ENCODE peak calls at places on chromosome 14, in ten cellular contexts. U, G, N, T, V, O, H, A, S and W are unnamed samples.

GRCh38 chr14:68232643-68233055 is 413.1 kb downstream of the RAD51B start:
- DNase-seq in G (peak), H (no peak), V (no peak), S (peak), N (peak), A (no peak), T (peak), O (no peak), U (no peak), W (peak)

GRCh38 chr14:52090936-52091335 is 22.1 kb upstream of the NID2 start:
- DNase-seq in G (no peak), A (no peak), V (no peak), T (no peak), O (no peak), H (no peak), N (no peak), U (no peak), S (no peak), W (no peak)

GRCh38 chr14:91575469-91576208 is 65.5 kb upstream of the PPP4R3A start:
- DNase-seq in S (no peak), H (no peak), A (no peak), T (no peak), N (no peak), O (no peak), V (no peak), U (no peak), G (no peak), W (no peak)

GRCh38 chr14:69093551-69094421 is 59.1 kb downstream of the DCAF5 start:
- DNase-seq in V (no peak), N (peak), S (peak), U (no peak), A (no peak), H (no peak), T (peak), O (no peak), G (no peak), W (peak)

GRCh38 chr14:96940009-96940408 is 142.8 kb downstream of the VRK1 start:
- DNase-seq in U (no peak), A (no peak), S (no peak), V (no peak), O (no peak), N (no peak), T (no peak), G (no peak), H (no peak), W (no peak)

GRCh38 chr14:23660290-23661226 is 24.4 kb downstream of the DHRS2 start:
- DNase-seq in S (no peak), V (no peak), U (no peak), A (no peak), O (no peak), G (no peak), N (no peak), H (no peak), T (no peak), W (no peak)

GRCh38 chr14:52852810-52853521 is 61.6 kb upstream of the GNPNAT1 start:
- DNase-seq in O (no peak), V (no peak), G (no peak), T (no peak), U (no peak), S (no peak), H (no peak), A (no peak), N (no peak), W (no peak)

GRCh38 chr14:91273885-91274273 is 29.4 kb upstream of the GPR68 start:
- DNase-seq in O (no peak), U (no peak), V (no peak), S (no peak), G (no peak), H (no peak), T (no peak), N (no peak), A (no peak), W (no peak)

GRCh38 chr14:43539210-43539609 is 967.9 kb downstream of the FSCB start:
- DNase-seq in T (peak), G (peak), O (no peak), S (no peak), H (no peak), V (no peak), A (no peak), U (no peak), N (peak), W (no peak)

GRCh38 chr14:29548948-29549370 is 378.7 kb downstream of the PRKD1 start:
- DNase-seq in U (no peak), S (peak), V (no peak), O (no peak), T (peak), N (peak), H (peak), G (no peak), A (no peak), W (peak)

GRCh38 chr14:96895658-96896271 is 98.6 kb downstream of the VRK1 start:
- DNase-seq in O (no peak), H (no peak), N (no peak), T (no peak), S (no peak), V (no peak), U (no peak), A (no peak), G (no peak), W (no peak)

GRCh38 chr14:90201344-90201743 is 55.0 kb upstream of the PSMC1 start:
- DNase-seq in U (no peak), G (no peak), S (no peak), H (no peak), V (no peak), T (no peak), O (no peak), N (no peak), A (no peak), W (no peak)

GRCh38 chr14:58824106-58824505 is 186.3 kb downstream of the DACT1 start:
- DNase-seq in H (no peak), G (no peak), V (no peak), N (no peak), U (no peak), T (no peak), A (no peak), S (peak), O (no peak), W (no peak)

GRCh38 chr14:77988966-77989365 is 181.2 kb upstream of the NRXN3 start:
- DNase-seq in N (peak), A (no peak), H (no peak), O (peak), S (peak), U (no peak), T (peak), V (peak), G (no peak), W (peak)

GRCh38 chr14:58738189-58738836 is 100.6 kb downstream of the DACT1 start:
- DNase-seq in U (no peak), H (no peak), T (peak), O (no peak), G (no peak), S (peak), V (no peak), A (no peak), N (peak), W (peak)

GRCh38 chr14:37697489-37698121 is 102.2 kb downstream of the TTC6 start:
- DNase-seq in T (peak), S (peak), A (no peak), N (peak), H (no peak), G (no peak), V (no peak), O (no peak), U (no peak), W (peak)

GRCh38 chr14:87975636-87976035 is 17.3 kb downstream of the GALC start:
- DNase-seq in G (no peak), S (no peak), A (no peak), H (no peak), N (no peak), V (no peak), T (peak), O (no peak), U (no peak), W (no peak)

GRCh38 chr14:92724516-92725340 is 23.7 kb downstream of the LGMN start:
- DNase-seq in O (no peak), S (no peak), T (no peak), G (peak), N (no peak), H (no peak), V (no peak), U (no peak), A (no peak), W (no peak)

GRCh38 chr14:54985156-54985555 is 41.7 kb downstream of the WDHD1 start:
- DNase-seq in T (no peak), A (no peak), H (no peak), G (no peak), S (no peak), N (no peak), U (no peak), V (no peak), O (no peak), W (no peak)

GRCh38 chr14:54975856-54976255 is 51.0 kb downstream of the WDHD1 start:
- DNase-seq in G (no peak), S (peak), O (no peak), H (no peak), T (no peak), V (no peak), U (no peak), A (no peak), N (peak), W (no peak)

GRCh38 chr14:54979039-54979438 is 47.9 kb downstream of the WDHD1 start:
- DNase-seq in G (no peak), V (no peak), S (no peak), A (no peak), O (no peak), H (no peak), U (no peak), N (no peak), T (no peak), W (no peak)

GRCh38 chr14:54976316-54976715 is 50.6 kb downstream of the WDHD1 start:
- DNase-seq in A (no peak), H (no peak), S (peak), U (no peak), G (no peak), O (no peak), N (peak), V (no peak), T (peak), W (peak)

DNA sequence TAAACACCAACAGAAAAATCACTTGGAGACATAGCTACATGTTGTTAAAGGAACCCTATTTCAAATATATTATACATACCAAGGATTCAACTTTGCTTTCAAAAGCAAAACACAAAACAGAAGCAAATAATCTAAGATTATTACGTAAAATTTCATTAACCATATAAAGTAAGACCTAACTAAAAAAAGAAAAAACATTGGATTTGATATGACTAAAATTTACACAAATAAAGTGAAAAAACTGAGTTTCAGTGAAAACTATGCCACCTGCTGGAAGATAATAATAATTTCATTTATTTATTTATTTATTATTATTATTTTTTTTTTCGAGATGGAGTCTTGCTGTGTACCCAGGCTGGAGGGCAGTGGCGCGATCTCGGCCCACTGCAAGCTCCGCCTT is 45.2 kb downstream of the WDHD1 start:
- DNase-seq in T (peak), O (no peak), H (no peak), S (peak), A (no peak), G (no peak), V (no peak), U (no peak), N (peak), W (no peak)
- TF ChIP-seq CTCF in T (peak), O (peak), H (peak), S (peak), A (no peak), G (no peak), V (peak), U (no peak), N (no peak), W (peak)

GRCh38 chr14:71776463-71777359 is 155.5 kb upstream of the RGS6 start:
- DNase-seq in G (no peak), V (no peak), U (no peak), A (no peak), S (peak), N (peak), T (peak), O (no peak), H (no peak), W (no peak)
- TF ChIP-seq CTCF in G (no peak), V (no peak), U (no peak), A (no peak), S (no peak), N (no peak), T (peak), O (no peak), H (no peak), W (no peak)

DNA sequence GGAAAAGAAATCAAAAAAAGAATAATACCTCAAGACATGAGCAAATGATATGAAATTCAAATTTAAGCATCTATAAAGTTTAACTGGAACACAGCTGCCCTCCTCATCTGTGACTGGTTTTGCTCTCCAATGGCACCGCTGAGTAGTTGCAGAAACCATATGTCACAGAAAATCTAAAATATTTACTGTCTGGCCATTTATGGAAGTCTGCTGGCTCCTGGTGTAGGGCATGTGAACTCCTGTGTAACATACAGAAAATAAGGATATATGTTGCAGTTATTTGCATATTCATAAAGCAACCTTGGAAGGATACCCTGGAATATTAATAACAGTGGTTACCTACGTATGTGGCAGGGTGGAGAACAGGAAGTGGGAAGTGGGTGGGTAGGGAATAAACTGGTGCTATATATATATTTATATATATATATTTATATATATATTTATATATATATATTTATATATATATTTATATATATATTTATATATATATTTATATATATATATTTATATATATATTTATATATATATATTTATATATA is 48.3 kb downstream of the LTBP2 start:
- DNase-seq in O (no peak), U (no peak), G (no peak), S (no peak), N (no peak), T (no peak), H (no peak), V (no peak), A (no peak), W (no peak)
- TF ChIP-seq CTCF in O (no peak), U (no peak), G (no peak), S (no peak), N (no peak), T (peak), H (no peak), V (no peak), A (no peak), W (no peak)

GRCh38 chr14:75476274-75476995 is 45.8 kb upstream of the BATF start:
- DNase-seq in O (no peak), T (no peak), U (no peak), S (peak), V (no peak), A (no peak), N (no peak), G (no peak), H (no peak), W (no peak)
- TF ChIP-seq CTCF in O (no peak), T (no peak), U (no peak), S (no peak), V (no peak), A (no peak), N (no peak), G (no peak), H (no peak), W (no peak)

GRCh38 chr14:65279958-65280357 is 132.6 kb upstream of the FUT8 start:
- DNase-seq in U (no peak), T (no peak), O (no peak), N (no peak), H (no peak), G (no peak), V (no peak), S (no peak), A (no peak), W (no peak)
- TF ChIP-seq CTCF in U (no peak), T (no peak), O (no peak), N (no peak), H (no peak), G (no peak), V (no peak), S (no peak), A (no peak), W (no peak)

GRCh38 chr14:101225729-101226152 is 322.2 kb upstream of the RTL1 start:
- DNase-seq in A (no peak), O (no peak), U (no peak), S (no peak), G (no peak), N (no peak), T (no peak), H (no peak), V (no peak), W (no peak)
- TF ChIP-seq CTCF in A (no peak), O (no peak), U (no peak), S (no peak), G (no peak), N (no peak), T (no peak), H (no peak), V (no peak), W (no peak)

GRCh38 chr14:21072781-21073339 is 2.8 kb downstream of the ARHGEF40 start:
- DNase-seq in U (no peak), A (no peak), V (no peak), O (no peak), G (no peak), N (no peak), H (no peak), T (no peak), S (no peak), W (no peak)

GRCh38 chr14:21070083-21070609 is at the start of gene ARHGEF40:
- DNase-seq in G (no peak), T (peak), N (peak), H (peak), O (peak), U (no peak), A (no peak), S (peak), V (peak), W (no peak)

GRCh38 chr14:21070610-21071224 is 613 bp downstream of the ARHGEF40 start:
- DNase-seq in O (peak), A (no peak), N (peak), U (no peak), V (peak), T (peak), H (no peak), S (peak), G (no peak), W (peak)

GRCh38 chr14:21072102-21072501 is 2.0 kb downstream of the ARHGEF40 start:
- DNase-seq in A (no peak), N (peak), V (no peak), O (no peak), H (no peak), G (peak), S (peak), T (peak), U (no peak), W (peak)

GRCh38 chr14:21071225-21072041 is 1.3 kb downstream of the ARHGEF40 start:
- DNase-seq in S (peak), O (peak), H (peak), A (peak), N (peak), T (peak), G (peak), U (peak), V (peak), W (peak)
- TF ChIP-seq CTCF in S (no peak), O (no peak), H (no peak), A (no peak), N (no peak), T (no peak), G (no peak), U (no peak), V (peak), W (no peak)

GRCh38 chr14:100645200-100645985 is 58.2 kb upstream of the BEGAIN start:
- DNase-seq in N (peak), V (peak), H (peak), U (peak), S (peak), A (peak), G (peak), O (peak), T (peak), W (peak)
- TF ChIP-seq CTCF in N (peak), V (peak), H (peak), U (peak), S (peak), A (peak), G (no peak), O (peak), T (peak), W (peak)

GRCh38 chr14:103726474-103726873 is 10.9 kb downstream of the ZFYVE21 start:
- DNase-seq in V (no peak), U (no peak), A (no peak), S (no peak), N (no peak), G (no peak), H (no peak), T (no peak), O (peak), W (no peak)

GRCh38 chr14:103725739-103726395 is 10.3 kb downstream of the ZFYVE21 start:
- DNase-seq in U (no peak), S (no peak), O (peak), A (no peak), V (no peak), G (no peak), T (no peak), H (no peak), N (no peak), W (no peak)

GRCh38 chr14:103728721-103729120 is 13.1 kb downstream of the ZFYVE21 start:
- DNase-seq in N (no peak), O (no peak), V (peak), A (no peak), H (no peak), G (no peak), S (no peak), T (no peak), U (no peak), W (no peak)

GRCh38 chr14:103728141-103728540 is 12.5 kb downstream of the ZFYVE21 start:
- DNase-seq in H (no peak), U (no peak), T (no peak), A (no peak), S (no peak), N (no peak), O (peak), V (peak), G (no peak), W (no peak)

DNA sequence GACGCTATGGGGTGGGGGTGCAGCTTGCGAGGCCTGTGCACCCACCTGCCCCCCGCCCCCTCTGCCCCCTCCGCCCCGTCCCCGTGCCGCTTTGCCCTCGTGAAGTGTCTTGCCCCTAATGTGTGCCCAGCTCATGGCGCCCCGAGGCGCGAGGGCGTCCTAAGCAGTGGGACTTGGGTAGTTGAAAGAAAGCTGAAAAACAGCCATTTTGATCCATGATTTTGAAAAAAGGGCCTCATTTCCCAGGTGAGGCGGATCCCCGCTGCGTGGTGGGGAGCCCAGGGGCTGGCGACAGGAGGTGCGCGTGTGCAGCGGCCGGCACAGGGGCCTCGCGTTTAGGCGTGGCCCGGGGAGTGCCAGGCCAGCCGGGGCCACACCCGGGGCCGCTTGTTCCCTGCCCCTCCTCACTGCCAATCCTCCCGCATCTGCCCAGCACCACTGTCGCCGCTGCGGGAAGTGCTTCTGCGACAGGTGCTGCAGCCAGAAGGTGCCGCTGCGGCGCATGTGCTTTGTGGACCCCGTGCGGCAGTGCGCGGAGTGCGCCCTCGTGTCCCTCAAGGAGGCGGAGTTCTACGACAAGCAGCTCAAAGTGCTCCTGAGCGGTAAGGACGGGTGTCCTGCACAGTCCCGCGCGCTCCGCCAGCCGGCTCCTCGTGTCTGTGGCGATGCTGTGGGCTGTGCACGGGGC is 11.8 kb downstream of the ZFYVE21 start:
- DNase-seq in G (no peak), S (no peak), A (no peak), V (peak), T (no peak), H (no peak), O (peak), U (no peak), N (no peak), W (no peak)
- TF ChIP-seq CTCF in G (no peak), S (no peak), A (no peak), V (no peak), T (no peak), H (no peak), O (no peak), U (no peak), N (no peak), W (no peak)